ENCODE peak calls at places on chromosomes 3 and 15, in eight cellular contexts. M is activated CD4-positive, alpha-beta T cell treated with anti-CD3 and anti-CD28 coated beads for 24 hours; G is stimulated activated CD4-positive, alpha-beta T cell treated with anti-CD3 and anti-CD28 coated beads, Interleukin-4, amount 100 ng/mL, for 4 hours; S is GF-D8; Q is tibial artery; A is T-helper 2 cell; L is A549; E is adipocyte. W is an unnamed sample.
A peak's percentile ranks its signal among the peaks of the same experiment; 100 is the strongest.

GRCh38 chr3:90007786-90008499 is 900.5 kb downstream of the EPHA3 start:
- DNase-seq in M (no peak), S (peak; percentile 25), G (no peak), E (peak; percentile 68), L (no peak), Q (peak; percentile 66), A (no peak), W (no peak)

GRCh38 chr3:123153124-123153523 is 48.6 kb upstream of the SEC22A start:
- DNase-seq in M (no peak), S (no peak), A (no peak), Q (no peak), G (no peak), L (no peak), E (no peak), W (no peak)

GRCh38 chr15:42727740-42728355 is 9.1 kb downstream of the CDAN1 start:
- DNase-seq in G (no peak), L (no peak), S (no peak), A (no peak), E (no peak), Q (no peak), M (no peak), W (no peak)

GRCh38 chr3:159062734-159063410 is 261.0 kb downstream of the MFSD1 start:
- DNase-seq in E (no peak), Q (no peak), S (no peak), L (no peak), M (no peak), A (no peak), G (no peak), W (no peak)

GRCh38 chr3:138949002-138949418 is 2.0 kb downstream of the FOXL2NB start:
- DNase-seq in L (no peak), E (no peak), A (no peak), G (no peak), M (no peak), S (no peak), Q (no peak), W (no peak)

GRCh38 chr3:134077649-134078081 is 47.9 kb upstream of the SLCO2A1 start:
- DNase-seq in Q (no peak), E (no peak), A (no peak), M (no peak), L (no peak), G (no peak), S (no peak), W (no peak)

GRCh38 chr3:57446318-57446841 is 97.8 kb downstream of the DNAH12 start:
- DNase-seq in A (no peak), S (no peak), G (no peak), Q (no peak), L (no peak), E (peak; percentile 74), M (no peak), W (peak; percentile 20)

GRCh38 chr3:169146866-169147245 is 516.7 kb downstream of the MECOM start:
- DNase-seq in M (no peak), E (peak; percentile 59), S (no peak), Q (no peak), A (no peak), L (peak; percentile 7), G (no peak), W (peak; percentile 30)

GRCh38 chr3:32195995-32196540 is 42.4 kb upstream of the CMTM8 start:
- DNase-seq in L (no peak), A (no peak), E (no peak), G (no peak), M (no peak), S (no peak), Q (no peak), W (no peak)

GRCh38 chr3:4824948-4825325 is 154.3 kb upstream of the BHLHE40 start:
- DNase-seq in S (no peak), L (peak; percentile 81), M (no peak), A (no peak), E (peak; percentile 51), G (no peak), Q (no peak), W (peak; percentile 10)

GRCh38 chr3:192816274-192816853 is 89.0 kb upstream of the FGF12 start:
- DNase-seq in G (no peak), E (peak; percentile 87), M (no peak), A (no peak), L (peak; percentile 13), Q (no peak), S (no peak), W (no peak)

GRCh38 chr3:56796996-56797395 is 4.8 kb downstream of the ARHGEF3 start:
- DNase-seq in E (no peak), Q (no peak), L (no peak), M (no peak), G (no peak), A (no peak), S (no peak), W (no peak)

GRCh38 chr15:80635953-80636352 is 59.2 kb upstream of the ABHD17C start:
- DNase-seq in G (no peak), E (no peak), A (no peak), Q (no peak), S (no peak), M (no peak), L (no peak), W (no peak)

GRCh38 chr3:190036631-190037030 is 84.1 kb downstream of the P3H2 start:
- DNase-seq in E (peak; percentile 72), S (no peak), Q (no peak), M (no peak), L (no peak), A (no peak), G (no peak), W (no peak)

GRCh38 chr3:15266510-15267376 is 60.7 kb downstream of the CAPN7 start:
- DNase-seq in A (no peak), S (no peak), M (no peak), G (no peak), Q (no peak), L (no peak), E (no peak), W (no peak)

GRCh38 chr3:61863579-61863978 is 302.2 kb downstream of the PTPRG start:
- DNase-seq in M (no peak), A (no peak), L (no peak), E (no peak), Q (no peak), S (no peak), G (no peak), W (no peak)

GRCh38 chr3:186722457-186722856 is 5.3 kb downstream of the KNG1 start:
- DNase-seq in Q (no peak), S (no peak), G (no peak), L (peak; percentile 21), M (no peak), A (no peak), E (no peak), W (no peak)

GRCh38 chr15:71508081-71508682 is 302.2 kb upstream of the NR2E3 start:
- DNase-seq in M (no peak), S (no peak), G (no peak), Q (no peak), A (no peak), E (no peak), L (no peak), W (no peak)

GRCh38 chr3:40016391-40016790 is 207.0 kb downstream of the MYRIP start:
- DNase-seq in G (no peak), S (no peak), A (no peak), L (no peak), Q (no peak), M (no peak), E (no peak), W (no peak)

GRCh38 chr15:62886431-62887071 is 156.0 kb upstream of the TPM1 start:
- DNase-seq in A (no peak), Q (no peak), L (peak; percentile 41), M (no peak), G (no peak), S (no peak), E (peak; percentile 35), W (no peak)

GRCh38 chr3:132293231-132293630 is 24.0 kb upstream of the ACP3 start:
- DNase-seq in Q (no peak), L (no peak), E (no peak), M (no peak), A (no peak), S (peak; percentile 91), G (no peak), W (no peak)

GRCh38 chr15:39084683-39085530 is 496.0 kb upstream of the THBS1 start:
- DNase-seq in M (no peak), A (no peak), L (no peak), Q (no peak), G (no peak), S (peak; percentile 28), E (peak; percentile 71), W (peak; percentile 82)

GRCh38 chr3:166211451-166211850 is 374.2 kb upstream of the BCHE start:
- DNase-seq in A (no peak), L (no peak), Q (no peak), S (no peak), M (no peak), E (no peak), G (no peak), W (no peak)

GRCh38 chr3:27022096-27022761 is 347.0 kb downstream of the NEK10 start:
- DNase-seq in G (no peak), M (no peak), E (no peak), A (no peak), Q (no peak), L (no peak), S (peak; percentile 16), W (no peak)

GRCh38 chr3:122488262-122488973 is 26.3 kb downstream of the KPNA1 start:
- DNase-seq in S (no peak), E (no peak), M (no peak), L (no peak), Q (no peak), A (no peak), G (no peak), W (no peak)

GRCh38 chr3:170493712-170494182 is 75.1 kb downstream of the CLDN11 start:
- DNase-seq in L (no peak), M (no peak), A (no peak), S (no peak), Q (no peak), E (peak; percentile 80), G (no peak), W (no peak)

GRCh38 chr3:31010491-31010890 is 116.0 kb upstream of the GADL1 start:
- DNase-seq in S (no peak), Q (no peak), A (no peak), E (peak; percentile 33), G (no peak), M (no peak), L (no peak), W (no peak)

GRCh38 chr3:163721596-163721995 is 1356.7 kb downstream of the SI start:
- DNase-seq in G (no peak), S (no peak), M (no peak), E (no peak), Q (no peak), L (no peak), A (no peak), W (no peak)

GRCh38 chr3:30646181-30646876 is 39.9 kb downstream of the TGFBR2 start:
- DNase-seq in G (no peak), A (no peak), E (peak; percentile 77), M (no peak), L (no peak), S (peak; percentile 99), Q (no peak), W (no peak)